ENCODE peak calls at places on chromosomes 3 and 15, in eight cellular contexts. One of them, this sample, is unnamed.

GRCh38 chr3:171760475-171760874 is 49.8 kb downstream of the PLD1 start:
- DNase-seq in stimulated activated CD8-positive, alpha-beta memory T cell treated with anti-CD3 and anti-CD28 coated beads, Interleukin-15, amount 100 ng/mL, for 1 hour: no peak
- DNase-seq in naive thymus-derived CD4-positive, alpha-beta T cell: no peak
- DNase-seq in EL: no peak
- DNase-seq in activated naive CD4-positive, alpha-beta T cell treated with anti-CD3 and anti-CD28 coated beads, Interleukin-2, amount 50 U/mL, for 72 hours: no peak
- DNase-seq in LoVo: no peak
- DNase-seq in lung microvascular endothelial cell: no peak
- DNase-seq in IMR-90: no peak
- DNase-seq in this sample: no peak

GRCh38 chr3:66138336-66139234 is 82.2 kb upstream of the SLC25A26 start:
- DNase-seq in stimulated activated CD8-positive, alpha-beta memory T cell treated with anti-CD3 and anti-CD28 coated beads, Interleukin-15, amount 100 ng/mL, for 1 hour: no peak
- DNase-seq in activated naive CD4-positive, alpha-beta T cell treated with anti-CD3 and anti-CD28 coated beads, Interleukin-2, amount 50 U/mL, for 72 hours: no peak
- DNase-seq in naive thymus-derived CD4-positive, alpha-beta T cell: no peak
- DNase-seq in EL: peak
- DNase-seq in LoVo: peak
- DNase-seq in lung microvascular endothelial cell: peak
- DNase-seq in IMR-90: peak
- DNase-seq in this sample: peak

GRCh38 chr3:98022978-98023820 is 11.9 kb downstream of the GABRR3 start:
- DNase-seq in LoVo: peak
- DNase-seq in IMR-90: peak
- DNase-seq in stimulated activated CD8-positive, alpha-beta memory T cell treated with anti-CD3 and anti-CD28 coated beads, Interleukin-15, amount 100 ng/mL, for 1 hour: peak
- DNase-seq in activated naive CD4-positive, alpha-beta T cell treated with anti-CD3 and anti-CD28 coated beads, Interleukin-2, amount 50 U/mL, for 72 hours: peak
- DNase-seq in EL: peak
- DNase-seq in lung microvascular endothelial cell: peak
- DNase-seq in naive thymus-derived CD4-positive, alpha-beta T cell: peak
- DNase-seq in this sample: peak

GRCh38 chr3:188389711-188390346 is 235.9 kb downstream of the LPP start:
- DNase-seq in EL: no peak
- DNase-seq in activated naive CD4-positive, alpha-beta T cell treated with anti-CD3 and anti-CD28 coated beads, Interleukin-2, amount 50 U/mL, for 72 hours: no peak
- DNase-seq in lung microvascular endothelial cell: peak
- DNase-seq in LoVo: no peak
- DNase-seq in naive thymus-derived CD4-positive, alpha-beta T cell: peak
- DNase-seq in IMR-90: no peak
- DNase-seq in stimulated activated CD8-positive, alpha-beta memory T cell treated with anti-CD3 and anti-CD28 coated beads, Interleukin-15, amount 100 ng/mL, for 1 hour: no peak
- DNase-seq in this sample: no peak

GRCh38 chr3:14428087-14429067 is 26.0 kb downstream of the SLC6A6 start:
- DNase-seq in lung microvascular endothelial cell: no peak
- DNase-seq in EL: no peak
- DNase-seq in IMR-90: no peak
- DNase-seq in naive thymus-derived CD4-positive, alpha-beta T cell: no peak
- DNase-seq in activated naive CD4-positive, alpha-beta T cell treated with anti-CD3 and anti-CD28 coated beads, Interleukin-2, amount 50 U/mL, for 72 hours: peak
- DNase-seq in stimulated activated CD8-positive, alpha-beta memory T cell treated with anti-CD3 and anti-CD28 coated beads, Interleukin-15, amount 100 ng/mL, for 1 hour: no peak
- DNase-seq in LoVo: no peak
- DNase-seq in this sample: no peak

GRCh38 chr15:70243686-70244540 is 146.2 kb upstream of the TLE3 start:
- DNase-seq in activated naive CD4-positive, alpha-beta T cell treated with anti-CD3 and anti-CD28 coated beads, Interleukin-2, amount 50 U/mL, for 72 hours: peak
- DNase-seq in naive thymus-derived CD4-positive, alpha-beta T cell: no peak
- DNase-seq in LoVo: no peak
- DNase-seq in lung microvascular endothelial cell: no peak
- DNase-seq in stimulated activated CD8-positive, alpha-beta memory T cell treated with anti-CD3 and anti-CD28 coated beads, Interleukin-15, amount 100 ng/mL, for 1 hour: no peak
- DNase-seq in IMR-90: no peak
- DNase-seq in EL: no peak
- DNase-seq in this sample: no peak

GRCh38 chr15:89399390-89400120 is 64.9 kb upstream of the POLG start:
- DNase-seq in activated naive CD4-positive, alpha-beta T cell treated with anti-CD3 and anti-CD28 coated beads, Interleukin-2, amount 50 U/mL, for 72 hours: no peak
- DNase-seq in lung microvascular endothelial cell: no peak
- DNase-seq in stimulated activated CD8-positive, alpha-beta memory T cell treated with anti-CD3 and anti-CD28 coated beads, Interleukin-15, amount 100 ng/mL, for 1 hour: no peak
- DNase-seq in LoVo: no peak
- DNase-seq in IMR-90: no peak
- DNase-seq in naive thymus-derived CD4-positive, alpha-beta T cell: no peak
- DNase-seq in EL: peak
- DNase-seq in this sample: no peak

GRCh38 chr3:122097141-122097540 is 42.0 kb downstream of the CD86 start:
- DNase-seq in LoVo: no peak
- DNase-seq in EL: no peak
- DNase-seq in lung microvascular endothelial cell: no peak
- DNase-seq in stimulated activated CD8-positive, alpha-beta memory T cell treated with anti-CD3 and anti-CD28 coated beads, Interleukin-15, amount 100 ng/mL, for 1 hour: no peak
- DNase-seq in IMR-90: no peak
- DNase-seq in naive thymus-derived CD4-positive, alpha-beta T cell: no peak
- DNase-seq in activated naive CD4-positive, alpha-beta T cell treated with anti-CD3 and anti-CD28 coated beads, Interleukin-2, amount 50 U/mL, for 72 hours: no peak
- DNase-seq in this sample: no peak

GRCh38 chr15:31362886-31363285 is 36.3 kb downstream of the KLF13 start:
- DNase-seq in LoVo: no peak
- DNase-seq in EL: no peak
- DNase-seq in stimulated activated CD8-positive, alpha-beta memory T cell treated with anti-CD3 and anti-CD28 coated beads, Interleukin-15, amount 100 ng/mL, for 1 hour: no peak
- DNase-seq in lung microvascular endothelial cell: no peak
- DNase-seq in IMR-90: no peak
- DNase-seq in naive thymus-derived CD4-positive, alpha-beta T cell: no peak
- DNase-seq in activated naive CD4-positive, alpha-beta T cell treated with anti-CD3 and anti-CD28 coated beads, Interleukin-2, amount 50 U/mL, for 72 hours: no peak
- DNase-seq in this sample: no peak

GRCh38 chr3:27935492-27935891 is 213.4 kb upstream of the EOMES start:
- DNase-seq in naive thymus-derived CD4-positive, alpha-beta T cell: no peak
- DNase-seq in lung microvascular endothelial cell: no peak
- DNase-seq in LoVo: no peak
- DNase-seq in activated naive CD4-positive, alpha-beta T cell treated with anti-CD3 and anti-CD28 coated beads, Interleukin-2, amount 50 U/mL, for 72 hours: no peak
- DNase-seq in stimulated activated CD8-positive, alpha-beta memory T cell treated with anti-CD3 and anti-CD28 coated beads, Interleukin-15, amount 100 ng/mL, for 1 hour: no peak
- DNase-seq in IMR-90: no peak
- DNase-seq in EL: no peak
- DNase-seq in this sample: no peak

GRCh38 chr3:146781059-146781458 is 175.9 kb upstream of the PLSCR5 start:
- DNase-seq in LoVo: no peak
- DNase-seq in activated naive CD4-positive, alpha-beta T cell treated with anti-CD3 and anti-CD28 coated beads, Interleukin-2, amount 50 U/mL, for 72 hours: no peak
- DNase-seq in stimulated activated CD8-positive, alpha-beta memory T cell treated with anti-CD3 and anti-CD28 coated beads, Interleukin-15, amount 100 ng/mL, for 1 hour: no peak
- DNase-seq in EL: no peak
- DNase-seq in naive thymus-derived CD4-positive, alpha-beta T cell: no peak
- DNase-seq in lung microvascular endothelial cell: no peak
- DNase-seq in IMR-90: no peak
- DNase-seq in this sample: peak

GRCh38 chr15:48718646-48719045 is 73.1 kb upstream of the FBN1 start:
- DNase-seq in LoVo: no peak
- DNase-seq in EL: peak
- DNase-seq in stimulated activated CD8-positive, alpha-beta memory T cell treated with anti-CD3 and anti-CD28 coated beads, Interleukin-15, amount 100 ng/mL, for 1 hour: no peak
- DNase-seq in lung microvascular endothelial cell: no peak
- DNase-seq in IMR-90: peak
- DNase-seq in naive thymus-derived CD4-positive, alpha-beta T cell: no peak
- DNase-seq in activated naive CD4-positive, alpha-beta T cell treated with anti-CD3 and anti-CD28 coated beads, Interleukin-2, amount 50 U/mL, for 72 hours: no peak
- DNase-seq in this sample: peak

GRCh38 chr3:122691195-122691594 is 10.6 kb downstream of the PARP14 start:
- DNase-seq in stimulated activated CD8-positive, alpha-beta memory T cell treated with anti-CD3 and anti-CD28 coated beads, Interleukin-15, amount 100 ng/mL, for 1 hour: no peak
- DNase-seq in IMR-90: peak
- DNase-seq in lung microvascular endothelial cell: no peak
- DNase-seq in naive thymus-derived CD4-positive, alpha-beta T cell: no peak
- DNase-seq in activated naive CD4-positive, alpha-beta T cell treated with anti-CD3 and anti-CD28 coated beads, Interleukin-2, amount 50 U/mL, for 72 hours: no peak
- DNase-seq in EL: peak
- DNase-seq in LoVo: no peak
- DNase-seq in this sample: peak

GRCh38 chr15:28921336-28921735 is 35.6 kb downstream of the APBA2 start:
- DNase-seq in lung microvascular endothelial cell: no peak
- DNase-seq in LoVo: no peak
- DNase-seq in naive thymus-derived CD4-positive, alpha-beta T cell: no peak
- DNase-seq in activated naive CD4-positive, alpha-beta T cell treated with anti-CD3 and anti-CD28 coated beads, Interleukin-2, amount 50 U/mL, for 72 hours: peak
- DNase-seq in IMR-90: no peak
- DNase-seq in EL: no peak
- DNase-seq in stimulated activated CD8-positive, alpha-beta memory T cell treated with anti-CD3 and anti-CD28 coated beads, Interleukin-15, amount 100 ng/mL, for 1 hour: no peak
- DNase-seq in this sample: no peak

GRCh38 chr3:184129012-184129411 is 6.1 kb upstream of the EIF2B5 start:
- DNase-seq in EL: peak
- DNase-seq in activated naive CD4-positive, alpha-beta T cell treated with anti-CD3 and anti-CD28 coated beads, Interleukin-2, amount 50 U/mL, for 72 hours: no peak
- DNase-seq in stimulated activated CD8-positive, alpha-beta memory T cell treated with anti-CD3 and anti-CD28 coated beads, Interleukin-15, amount 100 ng/mL, for 1 hour: no peak
- DNase-seq in LoVo: peak
- DNase-seq in IMR-90: peak
- DNase-seq in naive thymus-derived CD4-positive, alpha-beta T cell: no peak
- DNase-seq in lung microvascular endothelial cell: peak
- DNase-seq in this sample: peak